ENCODE peak calls at places on chromosomes 12 and 14, in eight cellular contexts. P is upper lobe of right lung; L is CD8-positive, alpha-beta T cell; Y is hepatocyte; H is heart right ventricle; Q is mucosa of descending colon; C is mammary epithelial cell; M is endothelial cell of umbilical vein. W is an unnamed sample.

GRCh38 chr12:67348683-67349082 is 79.5 kb downstream of the CAND1 start:
- DNase-seq in H (no peak), P (no peak), M (no peak), Q (no peak), L (no peak), C (no peak), Y (no peak), W (no peak)

GRCh38 chr12:94844452-94844851 is 159.0 kb downstream of the NDUFA12 start:
- DNase-seq in M (no peak), P (no peak), L (no peak), Q (no peak), H (no peak), Y (no peak), C (no peak), W (no peak)

GRCh38 chr12:96880220-96880619 is 26.8 kb upstream of the NEDD1 start:
- DNase-seq in Y (no peak), L (no peak), H (no peak), C (no peak), Q (no peak), P (no peak), M (no peak), W (no peak)

GRCh38 chr12:124654666-124655316 is 87.4 kb upstream of the NCOR2 start:
- DNase-seq in Q (no peak), P (peak; percentile 78), C (no peak), M (no peak), H (peak; percentile 76), Y (no peak), L (no peak), W (peak; percentile 25)

GRCh38 chr12:118360785-118361404 is 11.8 kb downstream of the TAOK3 start:
- DNase-seq in C (peak; percentile 54), Y (no peak), Q (no peak), L (no peak), P (no peak), H (no peak), M (peak; percentile 87), W (peak; percentile 55)

GRCh38 chr12:19873146-19873545 is 433.9 kb downstream of the AEBP2 start:
- DNase-seq in P (no peak), L (no peak), Q (no peak), H (no peak), M (no peak), Y (no peak), C (no peak), W (no peak)

GRCh38 chr14:31243860-31244259 is 36.3 kb upstream of the HECTD1 start:
- DNase-seq in Y (peak; percentile 51), P (no peak), C (peak; percentile 97), M (no peak), L (no peak), H (no peak), Q (peak; percentile 61), W (peak; percentile 93)

GRCh38 chr12:22537000-22537544 is 7.3 kb downstream of the C2CD5 start:
- DNase-seq in P (no peak), H (no peak), L (no peak), Y (no peak), M (no peak), C (no peak), Q (no peak), W (no peak)

GRCh38 chr14:23414254-23414653 is 6.2 kb upstream of the MYH6 start:
- DNase-seq in Y (no peak), L (no peak), Q (no peak), P (no peak), M (no peak), H (no peak), C (no peak), W (no peak)

GRCh38 chr14:102601378-102601925 is 9.0 kb downstream of the RCOR1 start:
- DNase-seq in H (no peak), Q (no peak), L (no peak), M (no peak), C (no peak), P (no peak), Y (no peak), W (no peak)

GRCh38 chr12:19641235-19642080 is 202.2 kb downstream of the AEBP2 start:
- DNase-seq in H (no peak), L (no peak), C (no peak), P (no peak), M (no peak), Y (no peak), Q (no peak), W (no peak)

GRCh38 chr14:37969511-37969979 is 238.2 kb upstream of the SSTR1 start:
- DNase-seq in L (no peak), M (no peak), C (no peak), P (no peak), Y (peak; percentile 34), Q (no peak), H (no peak), W (no peak)

GRCh38 chr12:102757874-102758244 is 159.2 kb downstream of the PAH start:
- DNase-seq in C (no peak), M (no peak), Y (no peak), Q (no peak), L (no peak), H (no peak), P (no peak), W (no peak)

GRCh38 chr12:59113831-59114273 is 193.5 kb upstream of the LRIG3 start:
- DNase-seq in C (peak; percentile 60), P (peak; percentile 79), Q (peak; percentile 75), L (no peak), H (peak; percentile 77), Y (peak; percentile 91), M (peak; percentile 92), W (peak; percentile 87)

GRCh38 chr12:120010661-120011230 is 21.7 kb downstream of the BICDL1 start:
- DNase-seq in L (no peak), H (no peak), Y (no peak), C (no peak), Q (no peak), M (no peak), P (no peak), W (no peak)

GRCh38 chr12:108722992-108723766 is 8.1 kb downstream of the CORO1C start:
- DNase-seq in Y (no peak), H (no peak), L (no peak), Q (no peak), P (no peak), C (peak; percentile 75), M (peak; percentile 65), W (peak; percentile 56)

GRCh38 chr12:20268121-20268732 is 100.1 kb upstream of the PDE3A start:
- DNase-seq in L (no peak), Y (no peak), Q (no peak), C (no peak), M (no peak), P (no peak), H (no peak), W (peak; percentile 12)

GRCh38 chr12:106645074-106645421 is 62.2 kb downstream of the RFX4 start:
- DNase-seq in H (peak; percentile 26), C (peak; percentile 86), Q (peak; percentile 64), L (no peak), Y (no peak), P (peak; percentile 75), M (no peak), W (peak; percentile 17)

GRCh38 chr12:93201990-93202389 is 175.7 kb upstream of the NUDT4 start:
- DNase-seq in M (no peak), Q (no peak), Y (no peak), C (no peak), L (no peak), H (peak; percentile 24), P (no peak), W (no peak)

GRCh38 chr12:10392394-10392930 is 2.6 kb upstream of the KLRK1 start:
- DNase-seq in Y (peak; percentile 15), H (peak; percentile 59), Q (no peak), C (peak; percentile 88), P (no peak), L (no peak), M (no peak), W (peak; percentile 98)

GRCh38 chr12:120583478-120584030 is 2.4 kb upstream of the POP5 start:
- DNase-seq in M (peak; percentile 67), Q (peak; percentile 85), P (peak; percentile 87), Y (peak; percentile 80), H (peak; percentile 64), C (peak; percentile 40), L (peak; percentile 79), W (peak; percentile 73)

GRCh38 chr14:54814076-54814475 is 88.5 kb downstream of the GCH1 start:
- DNase-seq in L (no peak), P (no peak), C (no peak), Q (no peak), M (no peak), H (no peak), Y (no peak), W (no peak)
- TF ChIP-seq CTCF in L (no peak), P (no peak), C (no peak), Q (no peak), M (no peak), H (no peak), Y (no peak), W (peak; percentile 25)

GRCh38 chr12:26290560-26290959 is 95.2 kb downstream of the SSPN start:
- DNase-seq in H (no peak), Y (no peak), C (no peak), Q (no peak), M (no peak), P (no peak), L (no peak), W (no peak)

GRCh38 chr12:26297386-26298070 is 102.2 kb downstream of the SSPN start:
- DNase-seq in Y (no peak), P (no peak), C (peak; percentile 87), H (peak; percentile 32), L (no peak), M (no peak), Q (no peak), W (no peak)

GRCh38 chr12:26295001-26295400 is 99.6 kb downstream of the SSPN start:
- DNase-seq in C (no peak), Q (no peak), L (no peak), Y (no peak), M (no peak), P (no peak), H (no peak), W (no peak)

GRCh38 chr12:26292596-26292995 is 97.2 kb downstream of the SSPN start:
- DNase-seq in P (no peak), M (no peak), Y (no peak), C (peak; percentile 83), H (no peak), L (no peak), Q (no peak), W (no peak)

DNA sequence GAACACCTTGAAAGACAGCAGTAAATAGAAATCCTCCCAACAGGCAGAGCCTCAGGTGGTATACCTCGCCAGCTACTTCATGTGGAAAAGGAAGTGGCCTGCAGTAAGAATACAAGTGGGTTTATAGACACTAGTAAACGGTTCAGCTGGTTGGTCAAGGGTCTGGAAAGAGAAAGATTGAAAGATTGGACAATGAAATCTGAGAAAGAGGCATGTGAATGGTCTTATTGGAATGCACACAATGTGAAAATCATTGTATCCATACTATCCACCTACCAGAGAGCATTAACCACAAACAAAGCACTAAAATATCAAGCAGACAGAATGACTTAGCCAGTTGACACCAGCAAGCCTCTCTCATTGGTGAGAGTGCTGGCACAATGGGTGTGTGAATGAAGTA is 98.2 kb downstream of the SSPN start:
- DNase-seq in P (no peak), M (no peak), Q (no peak), L (no peak), H (no peak), Y (no peak), C (peak; percentile 77), W (no peak)
- TF ChIP-seq CTCF in P (no peak), M (no peak), Q (no peak), L (no peak), H (no peak), Y (no peak), C (no peak), W (no peak)

GRCh38 chr12:34022079-34022830 is at the start of gene ALG10:
- DNase-seq in C (peak; percentile 97), M (peak; percentile 96), Y (peak; percentile 97), P (peak; percentile 96), L (peak; percentile 96), Q (peak; percentile 96), H (peak; percentile 99), W (peak; percentile 99)
- TF ChIP-seq CTCF in C (peak; percentile 62), M (peak; percentile 63), Y (peak; percentile 72), P (peak; percentile 73), L (peak; percentile 72), Q (peak; percentile 75), H (peak; percentile 80), W (peak; percentile 51)

GRCh38 chr14:99718811-99719192 is 34.7 kb downstream of the CYP46A1 start:
- DNase-seq in M (no peak), H (no peak), C (no peak), L (no peak), Y (no peak), Q (no peak), P (no peak), W (no peak)
- TF ChIP-seq CTCF in M (no peak), H (no peak), C (no peak), L (no peak), Y (no peak), Q (no peak), P (no peak), W (no peak)

W was measured in MCF 10A.